ENCODE peak calls at places on chromosomes 1 and 21, in five cellular contexts. B is heart left ventricle; R is psoas muscle; J is CD8-positive, alpha-beta T cell; U is suprapubic skin. S is an unnamed sample.

GRCh38 chr1:151540021-151540981 is at the start of gene TUFT1:
- DNase-seq in B (peak), R (peak), J (peak), U (peak), S (peak)

GRCh38 chr1:151472852-151473731 is 13.8 kb upstream of the POGZ start:
- DNase-seq in B (peak), R (peak), J (no peak), U (no peak), S (peak)

GRCh38 chr1:157217486-157217885 is 79.3 kb upstream of the ETV3 start:
- DNase-seq in B (no peak), R (no peak), J (no peak), U (no peak), S (no peak)

GRCh38 chr1:66248257-66248656 is 285.7 kb upstream of the SGIP1 start:
- DNase-seq in B (no peak), R (no peak), J (no peak), U (no peak), S (no peak)

GRCh38 chr1:208042041-208042615 is 131.2 kb upstream of the CD34 start:
- DNase-seq in B (no peak), R (no peak), J (no peak), U (no peak), S (no peak)

GRCh38 chr1:210646258-210646616 is 317.5 kb downstream of the HHAT start:
- DNase-seq in B (no peak), R (no peak), J (no peak), U (no peak), S (no peak)

GRCh38 chr1:51313961-51314777 is 16.2 kb downstream of the TTC39A start:
- DNase-seq in B (peak), R (no peak), J (no peak), U (no peak), S (peak)

GRCh38 chr1:161791889-161792655 is 26.0 kb downstream of the ATF6 start:
- DNase-seq in B (no peak), R (no peak), J (no peak), U (no peak), S (peak)

GRCh38 chr1:206551985-206552325 is 44.6 kb downstream of the RASSF5 start:
- DNase-seq in B (no peak), R (no peak), J (peak), U (no peak), S (no peak)

GRCh38 chr21:20351138-20351537 is 647.1 kb upstream of the NCAM2 start:
- DNase-seq in B (no peak), R (no peak), J (no peak), U (no peak), S (no peak)

GRCh38 chr1:8510041-8510823 is 192.3 kb downstream of the SLC45A1 start:
- DNase-seq in B (no peak), R (no peak), J (no peak), U (no peak), S (peak)

GRCh38 chr1:8155528-8156186 is 129.5 kb upstream of the ERRFI1 start:
- DNase-seq in B (no peak), R (no peak), J (no peak), U (no peak), S (peak)

GRCh38 chr1:234975941-234976871 is 152.4 kb downstream of the TOMM20 start:
- DNase-seq in B (no peak), R (no peak), J (no peak), U (peak), S (no peak)

GRCh38 chr1:65147424-65148177 is 402 bp upstream of the AK4 start:
- DNase-seq in B (peak), R (peak), J (no peak), U (peak), S (peak)

GRCh38 chr21:40577285-40578043 is 269.5 kb downstream of the DSCAM start:
- DNase-seq in B (no peak), R (no peak), J (no peak), U (no peak), S (no peak)

GRCh38 chr1:61782771-61783170 is 40.5 kb downstream of the PATJ start:
- DNase-seq in B (no peak), R (no peak), J (peak), U (no peak), S (no peak)

GRCh38 chr1:208312706-208313105 is 68.5 kb upstream of the PLXNA2 start:
- DNase-seq in B (no peak), R (no peak), J (no peak), U (no peak), S (no peak)

GRCh38 chr21:42350899-42351543 is at the start of gene TFF2:
- DNase-seq in B (no peak), R (no peak), J (no peak), U (peak), S (no peak)

GRCh38 chr1:14924012-14924452 is 229.5 kb upstream of the TMEM51 start:
- DNase-seq in B (peak), R (peak), J (no peak), U (no peak), S (peak)

GRCh38 chr1:47991698-47992097 is 5.5 kb downstream of the TRABD2B start:
- DNase-seq in B (no peak), R (no peak), J (no peak), U (no peak), S (no peak)

GRCh38 chr1:25642710-25643109 is 26.1 kb downstream of the MAN1C1 start:
- DNase-seq in B (no peak), R (no peak), J (peak), U (no peak), S (no peak)

GRCh38 chr1:246798107-246798506 is 73.9 kb downstream of the SCCPDH start:
- DNase-seq in B (no peak), R (no peak), J (no peak), U (peak), S (no peak)

GRCh38 chr1:213883618-213884017 is 104.2 kb upstream of the PROX1 start:
- DNase-seq in B (no peak), R (no peak), J (no peak), U (no peak), S (no peak)

GRCh38 chr1:42380617-42381423 is at the start of gene RIMKLA:
- DNase-seq in B (peak), R (peak), J (no peak), U (no peak), S (peak)

GRCh38 chr1:87760100-87760499 is 431.4 kb downstream of the LMO4 start:
- DNase-seq in B (no peak), R (no peak), J (no peak), U (no peak), S (no peak)

GRCh38 chr1:220594356-220594755 is 66.4 kb downstream of the MARK1 start:
- DNase-seq in B (no peak), R (no peak), J (no peak), U (no peak), S (no peak)

GRCh38 chr1:117173006-117173405 is 37.7 kb downstream of the VTCN1 start:
- DNase-seq in B (no peak), R (no peak), J (no peak), U (no peak), S (no peak)

GRCh38 chr1:91092503-91092902 is 70.7 kb upstream of the ZNF644 start:
- DNase-seq in B (no peak), R (no peak), J (no peak), U (no peak), S (peak)

GRCh38 chr1:3906672-3907020 is 6.6 kb upstream of the C1orf174 start:
- DNase-seq in B (no peak), R (no peak), J (no peak), U (no peak), S (no peak)

GRCh38 chr1:3905266-3905952 is 5.3 kb upstream of the C1orf174 start:
- DNase-seq in B (no peak), R (no peak), J (no peak), U (peak), S (no peak)

GRCh38 chr1:3905953-3906671 is 6.0 kb upstream of the C1orf174 start:
- DNase-seq in B (no peak), R (no peak), J (no peak), U (peak), S (peak)

GRCh38 chr1:3907621-3908165 is 7.6 kb upstream of the C1orf174 start:
- DNase-seq in B (peak), R (peak), J (no peak), U (peak), S (no peak)

GRCh38 chr1:3907031-3907534 is 7.0 kb upstream of the C1orf174 start:
- DNase-seq in B (peak), R (peak), J (no peak), U (peak), S (peak)
- TF ChIP-seq CTCF in B (no peak), R (no peak), J (no peak), U (no peak), S (no peak)

DNA sequence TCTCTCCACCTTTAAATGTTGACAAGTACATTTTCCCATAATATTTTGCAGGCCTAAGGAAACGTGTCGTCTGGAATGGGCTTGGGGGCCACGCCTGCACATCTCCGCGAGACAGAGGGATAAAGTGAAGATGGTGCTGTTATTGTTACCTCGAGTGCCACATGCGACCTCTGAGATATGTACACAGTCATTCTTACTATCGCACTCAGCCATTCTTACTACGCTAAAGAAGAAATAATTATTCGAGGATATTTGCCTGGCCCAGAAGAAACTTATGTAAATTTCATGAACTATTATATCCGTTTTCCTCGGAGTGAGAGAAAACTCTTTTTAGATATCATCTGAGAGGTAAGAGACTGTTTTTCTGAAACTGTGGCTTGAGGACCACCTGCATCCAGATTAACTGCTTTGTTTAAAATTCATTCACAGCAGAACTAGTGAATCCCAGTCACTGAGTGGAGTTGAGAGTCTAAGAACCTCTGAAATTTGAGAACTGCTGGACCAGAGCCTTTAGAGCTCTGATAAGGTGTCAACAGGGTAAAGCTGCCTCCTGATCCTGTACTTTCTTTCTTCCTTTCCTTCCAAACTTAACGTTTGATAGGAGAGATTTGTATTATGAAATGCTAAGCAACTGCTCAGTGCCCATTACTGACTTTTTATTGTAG is 808 bp downstream of the EXO1 start:
- DNase-seq in B (no peak), R (no peak), J (no peak), U (no peak), S (no peak)
- H3K4me3 ChIP-seq in B (no peak), R (peak), J (no peak), U (peak), S (peak)

DNA sequence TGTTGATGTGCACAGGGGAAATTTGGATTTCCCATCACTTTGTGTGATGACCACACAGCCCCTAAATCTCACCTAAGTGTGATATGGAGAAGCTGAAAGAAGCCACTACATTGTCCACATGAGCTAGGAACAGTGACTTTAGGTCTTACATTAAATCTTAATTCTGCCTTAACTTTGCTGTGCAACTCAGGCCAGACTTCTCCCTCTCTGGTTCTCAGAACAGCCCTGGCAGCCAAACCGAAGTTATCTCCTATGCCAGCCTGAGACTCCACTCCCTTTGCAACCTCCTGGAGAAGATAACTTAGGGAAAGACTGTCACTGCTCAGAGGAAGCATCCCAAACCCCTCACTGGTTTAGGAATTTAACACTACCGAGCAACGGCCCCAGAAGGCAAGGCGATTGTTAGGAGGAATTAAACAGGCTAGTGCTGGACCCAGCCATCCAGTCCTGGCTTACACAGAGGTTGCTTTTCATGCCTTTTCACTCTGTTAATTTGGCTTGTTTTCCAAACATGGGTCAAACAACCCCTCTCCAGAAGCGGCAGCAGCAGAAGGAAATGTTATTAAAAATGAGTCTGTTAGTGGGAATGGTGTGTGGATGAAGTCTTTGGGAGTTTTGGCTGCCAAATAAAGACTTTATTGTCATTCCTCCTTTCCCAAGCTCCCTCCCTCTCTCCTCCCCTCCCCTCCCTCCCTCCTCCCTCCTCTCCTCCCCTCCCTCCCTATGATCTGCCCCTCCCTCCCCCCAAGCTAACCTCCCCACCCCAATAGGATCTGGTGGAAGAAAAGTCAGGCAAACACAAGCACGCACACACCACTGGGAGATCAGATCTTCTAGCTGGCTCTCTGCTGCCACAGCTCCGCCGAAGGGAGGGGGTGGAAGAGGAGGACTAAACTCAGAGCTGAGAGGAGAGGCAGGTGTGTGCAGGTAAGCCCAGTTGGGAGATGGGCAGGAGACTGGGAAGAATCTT is at the start of gene PRELP:
- DNase-seq in B (no peak), R (peak), J (no peak), U (no peak), S (peak)
- TF ChIP-seq CTCF in B (no peak), R (no peak), J (no peak), U (no peak), S (peak)

DNA sequence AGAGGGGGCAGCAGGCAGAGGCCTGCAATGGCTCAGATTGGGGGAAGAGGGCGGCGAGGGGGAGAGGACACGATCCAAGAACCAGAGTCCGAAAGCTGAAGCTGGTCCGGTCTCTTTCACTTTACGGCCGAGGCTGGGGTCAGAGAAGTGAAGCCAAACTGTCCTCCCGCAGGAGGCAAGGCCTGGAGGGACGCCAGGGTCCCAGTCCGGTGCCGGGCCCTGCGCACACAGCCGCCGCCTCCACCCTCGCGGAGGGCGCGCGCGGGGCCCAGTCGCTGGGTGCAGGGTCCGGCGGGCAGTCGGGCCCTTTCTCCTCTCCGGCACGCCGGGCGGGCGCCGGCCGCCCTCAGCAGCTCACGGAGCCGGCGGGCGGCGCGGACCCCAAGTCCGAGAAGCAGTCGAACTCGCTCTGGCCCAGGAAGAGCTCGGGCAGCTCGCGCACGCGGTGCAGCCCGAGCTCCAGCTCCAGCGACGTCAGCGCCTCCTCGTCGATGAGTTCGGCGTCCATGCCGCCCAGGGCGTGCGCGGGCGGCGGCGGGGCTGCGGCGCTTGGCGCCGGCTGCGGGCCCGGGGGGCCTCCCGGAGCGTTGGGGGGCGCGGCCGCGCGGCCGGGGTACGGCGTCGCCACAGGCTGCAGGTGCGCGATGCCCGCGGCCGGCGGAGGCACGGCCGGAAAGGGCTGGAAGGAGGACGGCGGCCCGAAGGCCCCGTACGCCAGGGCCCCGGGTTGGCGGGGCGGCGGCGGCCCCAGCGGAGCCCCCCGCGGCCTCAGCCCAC is 748 bp downstream of the CITED4 start:
- DNase-seq in B (peak), R (peak), J (no peak), U (no peak), S (peak)
- H3K4me3 ChIP-seq in B (peak), R (peak), J (peak), U (peak), S (peak)

DNA sequence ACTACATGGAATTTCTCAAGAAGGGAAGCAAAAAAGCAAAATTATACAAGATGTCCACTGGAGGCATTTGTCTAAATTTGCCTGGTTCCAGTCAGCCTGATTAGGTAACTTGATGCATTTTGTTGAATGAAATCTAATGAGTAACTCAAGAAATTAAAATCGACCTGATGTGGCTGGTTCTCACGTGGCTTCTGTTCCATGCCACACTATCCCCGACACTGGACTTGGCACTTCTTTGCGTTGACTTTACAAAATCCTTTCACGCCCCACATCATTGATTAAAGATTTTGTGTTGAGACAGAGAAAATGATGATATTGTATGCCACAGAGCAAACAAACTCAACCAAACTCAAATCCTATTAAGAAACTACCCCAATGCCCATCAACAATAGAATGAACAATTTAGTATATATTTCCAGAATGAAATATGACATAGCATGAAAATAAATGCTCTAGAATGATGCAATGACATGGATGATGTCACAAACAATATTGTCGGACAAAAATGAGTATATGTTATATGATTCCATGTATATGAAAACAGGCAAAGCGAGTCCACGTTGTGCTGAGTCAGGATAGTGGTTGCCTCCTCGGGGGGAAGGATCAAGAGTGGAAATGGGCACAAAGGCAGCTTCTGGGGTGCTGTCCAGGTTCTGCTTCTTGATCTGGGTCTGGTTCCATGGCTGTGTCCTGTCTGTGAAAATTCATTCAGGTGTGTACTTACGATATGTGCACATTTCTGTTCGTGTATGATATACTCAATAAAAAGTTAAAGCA is 12.9 kb upstream of the HMGCS2 start:
- DNase-seq in B (no peak), R (no peak), J (no peak), U (no peak), S (no peak)
- TF ChIP-seq CTCF in B (no peak), R (no peak), J (no peak), U (no peak), S (no peak)

DNA sequence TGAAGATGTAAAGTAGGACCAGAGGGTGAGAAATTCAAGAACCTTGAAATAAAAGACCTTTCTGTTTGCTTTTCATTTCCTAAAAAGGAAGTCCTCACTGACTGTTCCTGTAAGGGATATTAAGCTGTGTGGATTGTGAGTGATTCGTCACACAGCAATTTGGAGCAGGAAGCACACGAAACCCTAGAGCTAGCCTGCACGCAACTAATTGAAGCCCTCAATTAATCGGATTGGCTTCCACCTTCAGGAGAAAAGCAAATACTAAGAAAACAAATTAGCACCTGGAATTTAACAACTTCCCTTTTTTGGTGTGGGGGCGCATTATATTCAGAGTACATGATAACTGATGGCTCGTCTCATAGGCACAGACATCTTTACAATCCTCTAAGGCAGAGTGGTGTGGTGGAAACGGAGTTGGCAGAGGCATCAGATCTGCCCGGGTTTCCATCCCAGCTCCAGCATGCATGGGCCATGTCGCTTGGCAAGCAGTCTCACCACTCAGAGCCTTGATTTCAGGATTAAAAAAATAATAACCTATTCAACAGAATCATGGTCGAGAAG is 95.2 kb downstream of the KCNJ15 start:
- DNase-seq in B (no peak), R (no peak), J (no peak), U (peak), S (peak)
- H3K4me3 ChIP-seq in B (no peak), R (no peak), J (no peak), U (peak), S (peak)

S was measured in epithelial cell of esophagus.